ENCODE peak calls at places on chromosome 17, in six cellular contexts. T is lung, V is gastrocnemius medialis, S is ovary, A is PC-9, J is fibroblast of lung. N is an unnamed sample.

GRCh38 chr17:57256708-57257112 is 387 bp downstream of the MSI2 start:
- DNase-seq in S (peak; percentile 48), J (peak; percentile 15), T (peak; percentile 40), A (no peak), V (peak; percentile 39), N (no peak)

GRCh38 chr17:48570325-48571023 is 7.7 kb downstream of the HOXB4 start:
- DNase-seq in S (no peak), A (no peak), V (no peak), T (no peak), J (peak; percentile 60), N (no peak)

GRCh38 chr17:16918443-16918842 is 53.5 kb downstream of the TNFRSF13B start:
- DNase-seq in S (no peak), J (no peak), V (no peak), T (no peak), A (no peak), N (no peak)

GRCh38 chr17:72122668-72123495 is 2.1 kb downstream of the SOX9 start:
- DNase-seq in S (no peak), A (no peak), T (no peak), J (peak; percentile 77), V (no peak), N (no peak)

GRCh38 chr17:72184805-72185204 is 64.0 kb downstream of the SOX9 start:
- DNase-seq in S (no peak), J (no peak), T (no peak), A (no peak), V (no peak), N (no peak)

GRCh38 chr17:58667934-58668597 is 23.8 kb downstream of the TEX14 start:
- DNase-seq in V (no peak), S (no peak), A (peak; percentile 82), J (no peak), T (no peak), N (no peak)

GRCh38 chr17:42891539-42892152 is 9.0 kb upstream of the G6PC1 start:
- DNase-seq in J (peak; percentile 32), A (no peak), V (peak; percentile 73), S (peak; percentile 62), T (no peak), N (no peak)

GRCh38 chr17:56786989-56787482 is 46.7 kb downstream of the C17orf67 start:
- DNase-seq in A (peak; percentile 98), V (peak; percentile 62), S (no peak), T (no peak), J (peak; percentile 93), N (peak; percentile 94)

GRCh38 chr17:18953231-18953728 is 1.3 kb downstream of the SLC5A10 start:
- DNase-seq in J (no peak), S (no peak), T (no peak), V (no peak), A (no peak), N (no peak)

GRCh38 chr17:65595071-65595655 is 33.7 kb upstream of the AXIN2 start:
- DNase-seq in V (no peak), T (no peak), J (no peak), A (no peak), S (no peak), N (no peak)

GRCh38 chr17:57739402-57740224 is 5.5 kb downstream of the CCDC182 start:
- DNase-seq in V (no peak), T (no peak), A (no peak), S (no peak), J (peak; percentile 19), N (no peak)

GRCh38 chr17:38322156-38322779 is 21.5 kb downstream of the GPR179 start:
- DNase-seq in T (peak; percentile 75), J (peak; percentile 58), A (no peak), V (peak; percentile 48), S (peak; percentile 45), N (no peak)

GRCh38 chr17:65634533-65634932 is 73.1 kb upstream of the AXIN2 start:
- DNase-seq in A (peak; percentile 81), V (no peak), S (no peak), J (no peak), T (no peak), N (no peak)

GRCh38 chr17:29581583-29582253 is 7.7 kb downstream of the GIT1 start:
- DNase-seq in S (peak; percentile 8), T (no peak), J (no peak), V (peak; percentile 17), A (peak; percentile 21), N (no peak)

GRCh38 chr17:73155410-73156165 is 9.2 kb upstream of the SSTR2 start:
- DNase-seq in S (no peak), V (no peak), J (no peak), A (no peak), T (no peak), N (no peak)

GRCh38 chr17:36816214-36816613 is 121.1 kb upstream of the LHX1 start:
- DNase-seq in T (no peak), S (no peak), V (no peak), A (no peak), J (no peak), N (no peak)

DNA sequence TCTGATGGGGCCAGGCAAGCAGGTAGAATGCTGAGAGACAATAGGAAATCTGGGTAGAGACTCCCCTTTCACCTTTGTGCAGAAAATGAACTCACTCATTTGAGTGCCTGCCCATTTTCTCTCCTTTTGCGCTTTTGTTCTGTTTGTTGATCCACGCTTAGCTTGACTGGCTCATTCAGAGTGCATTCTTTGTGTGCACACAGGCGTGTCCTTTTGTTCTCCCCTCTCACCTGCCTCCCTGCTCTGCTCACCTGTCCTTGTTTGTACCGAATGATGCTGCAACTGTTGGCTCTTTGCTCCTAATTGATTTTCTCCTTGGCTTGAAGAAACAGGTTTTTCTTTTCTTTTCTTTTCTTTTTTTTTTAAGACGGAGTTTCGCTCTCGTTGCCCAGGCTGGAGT is 15.8 kb downstream of the PGS1 start:
- DNase-seq in A (no peak), J (no peak), T (no peak), V (no peak), S (no peak), N (no peak)
- H3K36me3 ChIP-seq in A (no peaks in the 10 kb centered on the region), J (peaks cover 14% of the 10 kb centered on the region), T (peaks cover 3% of the 10 kb centered on the region), V (no peaks in the 10 kb centered on the region), S (no peaks in the 10 kb centered on the region), N (peaks cover 16% of the 10 kb centered on the region)

DNA sequence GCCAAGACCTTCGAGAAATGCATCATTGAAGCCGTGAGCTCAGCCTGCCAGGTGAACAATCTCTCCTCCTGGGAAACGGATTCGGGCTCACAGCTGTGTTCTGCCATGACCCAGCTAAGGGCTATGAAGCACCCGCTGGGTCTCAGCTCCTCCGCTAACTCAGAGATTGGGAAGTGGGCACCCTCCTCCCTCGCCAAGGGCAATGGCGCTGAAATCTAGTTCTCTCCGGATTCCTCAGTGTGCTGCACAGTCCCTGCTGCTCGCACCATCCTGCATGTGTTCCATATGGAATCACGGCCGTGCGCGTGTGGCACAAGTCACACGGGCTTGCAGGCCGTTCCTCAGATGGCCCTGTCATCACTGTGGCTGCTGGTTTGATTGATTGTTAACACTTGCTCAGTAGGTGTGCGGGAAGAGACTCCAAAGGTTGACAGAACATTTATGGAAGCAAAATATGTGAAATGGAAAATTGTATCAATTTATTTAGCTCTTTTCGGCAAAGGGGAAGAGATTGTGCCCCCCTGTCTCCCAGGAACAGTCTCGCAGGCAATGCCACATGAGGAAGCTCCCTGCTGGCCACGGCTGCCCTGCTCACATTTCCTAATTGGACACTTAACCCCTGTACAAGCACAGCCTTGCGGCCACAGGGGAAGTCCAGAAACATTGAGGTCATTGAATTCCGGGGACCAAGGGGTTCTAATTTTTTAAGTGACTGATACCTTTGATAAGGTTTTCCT is 58.8 kb downstream of the RNF213 start:
- DNase-seq in S (no peak), A (no peak), V (no peak), J (no peak), T (no peak), N (no peak)
- H3K36me3 ChIP-seq in S (no peaks in the 10 kb centered on the region), A (no peaks in the 10 kb centered on the region), V (no peaks in the 10 kb centered on the region), J (peaks cover 15% of the 10 kb centered on the region), T (peaks cover 17% of the 10 kb centered on the region), N (peaks cover 33% of the 10 kb centered on the region)

DNA sequence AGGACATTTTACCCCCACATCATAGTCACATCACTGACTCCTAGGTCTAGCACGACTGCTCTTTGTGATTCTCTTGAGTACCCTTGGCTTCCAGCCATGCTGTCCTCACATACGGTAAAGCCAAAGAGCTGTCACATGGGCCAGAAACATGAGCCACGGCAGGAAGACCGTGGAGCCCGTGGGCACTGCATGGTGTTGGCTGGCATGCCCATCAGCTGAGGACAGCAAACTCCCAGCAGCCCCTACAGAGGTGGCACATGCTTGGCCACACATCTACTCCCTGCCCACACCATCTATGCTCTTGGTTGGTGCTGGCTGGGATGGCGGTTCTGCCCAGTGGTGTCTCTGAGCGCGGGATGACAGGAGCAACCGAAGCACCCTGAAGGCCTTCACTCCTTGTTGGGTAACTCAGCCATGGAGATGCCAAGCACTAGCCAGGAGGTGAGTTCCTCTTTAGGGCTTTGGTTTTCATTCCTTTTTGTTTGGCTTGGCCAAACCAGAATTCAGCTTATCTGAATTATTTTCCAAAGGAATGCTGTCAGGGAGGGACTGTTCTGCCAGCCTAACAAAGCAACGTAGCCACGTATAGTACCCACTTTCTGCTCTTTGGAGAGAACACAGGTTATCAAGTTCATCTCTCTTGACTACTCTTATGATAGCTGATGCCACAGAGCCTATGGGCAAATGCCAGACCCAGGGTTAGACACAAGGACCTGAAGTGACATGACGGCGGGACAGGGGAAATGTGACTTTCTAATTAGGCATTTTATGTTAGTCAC is 10.0 kb downstream of the TNFAIP1 start:
- DNase-seq in T (peak; percentile 51), J (no peak), A (peak; percentile 59), V (peak; percentile 39), S (no peak), N (no peak)
- H3K36me3 ChIP-seq in T (peaks cover 24% of the 10 kb centered on the region), J (peaks cover 43% of the 10 kb centered on the region), A (peaks cover 24% of the 10 kb centered on the region), V (no peaks in the 10 kb centered on the region), S (no peaks in the 10 kb centered on the region), N (peaks cover 50% of the 10 kb centered on the region)

DNA sequence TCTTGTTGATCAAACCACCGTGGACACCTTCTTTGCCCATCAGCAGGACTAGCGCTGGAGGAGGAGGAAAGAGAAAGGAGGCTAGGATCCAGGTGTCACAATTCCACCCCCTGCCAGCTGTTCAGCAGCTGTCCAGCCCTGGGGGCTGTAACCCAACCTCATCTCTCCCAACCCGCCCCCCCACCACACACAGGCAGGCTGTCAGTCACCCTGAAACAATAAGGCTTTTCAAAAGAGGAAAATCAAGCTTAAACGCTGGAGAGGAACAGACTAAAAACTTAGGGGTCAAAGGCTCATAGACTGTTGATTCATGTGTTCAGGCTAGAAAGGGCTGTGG is 2.4 kb downstream of the PFN1 start:
- DNase-seq in V (no peak), T (no peak), A (no peak), J (no peak), S (no peak), N (no peak)
- H3K36me3 ChIP-seq in V (no peaks in the 10 kb centered on the region), T (peaks cover 12% of the 10 kb centered on the region), A (peaks cover 34% of the 10 kb centered on the region), J (peaks cover 27% of the 10 kb centered on the region), S (no peaks in the 10 kb centered on the region), N (peaks cover 20% of the 10 kb centered on the region)